ENCODE peak calls at places on chromosome 20, in seven cellular contexts. W is H4; G is HFF-Myc; P is HT1080; U is astrocyte of the spinal cord; D is activated CD4-positive, CD25-positive, alpha-beta regulatory T cell treated with anti-CD3 and anti-CD28 coated beads, Interleukin-2, amount 50 U/mL, for 72 hours; H is IMR-90. Q is an unnamed sample.

GRCh38 chr20:24992420-24993205 is at the start of gene APMAP:
- DNase-seq in W (peak; percentile 90), G (peak; percentile 66), P (peak; percentile 89), U (peak; percentile 89), D (peak; percentile 97), H (peak; percentile 88), Q (peak; percentile 79)

GRCh38 chr20:62776692-62777527 is 19.4 kb upstream of the MRGBP start:
- DNase-seq in W (peak; percentile 56), G (peak; percentile 36), P (no peak), U (no peak), D (peak; percentile 49), H (peak; percentile 13), Q (no peak)

GRCh38 chr20:58485326-58485725 is 29.9 kb downstream of the APCDD1L start:
- DNase-seq in W (no peak), G (no peak), P (no peak), U (no peak), D (no peak), H (peak; percentile 10), Q (no peak)

GRCh38 chr20:31894980-31895675 is 24.7 kb downstream of the TTLL9 start:
- DNase-seq in W (no peak), G (no peak), P (peak; percentile 61), U (peak; percentile 23), D (no peak), H (peak; percentile 49), Q (peak; percentile 29)

GRCh38 chr20:32112862-32113261 is 3.3 kb downstream of the TM9SF4 start:
- DNase-seq in W (no peak), G (no peak), P (no peak), U (no peak), D (no peak), H (no peak), Q (no peak)

GRCh38 chr20:11459090-11459877 is 458.4 kb upstream of the BTBD3 start:
- DNase-seq in W (no peak), G (no peak), P (no peak), U (peak; percentile 22), D (no peak), H (peak; percentile 52), Q (no peak)

GRCh38 chr20:24736131-24736843 is 212.8 kb upstream of the CST7 start:
- DNase-seq in W (peak; percentile 80), G (no peak), P (no peak), U (peak; percentile 44), D (no peak), H (peak; percentile 29), Q (no peak)

GRCh38 chr20:13302647-13303425 is 81.8 kb downstream of the ISM1 start:
- DNase-seq in W (peak; percentile 20), G (no peak), P (peak; percentile 37), U (peak; percentile 5), D (no peak), H (no peak), Q (no peak)

GRCh38 chr20:21182832-21183563 is 57.1 kb downstream of the KIZ start:
- DNase-seq in W (peak; percentile 84), G (peak; percentile 72), P (peak; percentile 81), U (peak; percentile 63), D (no peak), H (peak; percentile 88), Q (no peak)

GRCh38 chr20:64037498-64038213 is 1.7 kb downstream of the C20orf204 start:
- DNase-seq in W (no peak), G (no peak), P (no peak), U (no peak), D (no peak), H (no peak), Q (no peak)

GRCh38 chr20:62940875-62941274 is 2.9 kb downstream of the GID8 start:
- DNase-seq in W (no peak), G (no peak), P (no peak), U (no peak), D (no peak), H (no peak), Q (no peak)

GRCh38 chr20:4861961-4862360 is 139.3 kb downstream of the SLC23A2 start:
- DNase-seq in W (no peak), G (no peak), P (no peak), U (no peak), D (no peak), H (no peak), Q (no peak)

GRCh38 chr20:6533828-6534388 is 233.6 kb upstream of the BMP2 start:
- DNase-seq in W (peak; percentile 75), G (peak; percentile 46), P (peak; percentile 41), U (peak; percentile 97), D (no peak), H (peak; percentile 88), Q (no peak)

GRCh38 chr20:41118632-41119031 is 18.7 kb upstream of the PLCG1 start:
- DNase-seq in W (no peak), G (no peak), P (no peak), U (no peak), D (no peak), H (peak; percentile 41), Q (no peak)

GRCh38 chr20:35329435-35330139 is 37.4 kb upstream of the FAM83C start:
- DNase-seq in W (peak; percentile 44), G (no peak), P (peak; percentile 79), U (no peak), D (no peak), H (peak; percentile 28), Q (no peak)

GRCh38 chr20:20713244-20713765 is 861 bp upstream of the RALGAPA2 start:
- DNase-seq in W (no peak), G (no peak), P (no peak), U (no peak), D (no peak), H (no peak), Q (no peak)

GRCh38 chr20:3777726-3778629 is 3.3 kb downstream of the SPEF1 start:
- DNase-seq in W (no peak), G (no peak), P (no peak), U (no peak), D (peak; percentile 63), H (no peak), Q (no peak)

GRCh38 chr20:37789408-37789807 is 95.6 kb downstream of the CTNNBL1 start:
- DNase-seq in W (no peak), G (no peak), P (no peak), U (no peak), D (no peak), H (no peak), Q (no peak)

GRCh38 chr20:19815553-19815991 is 57.5 kb downstream of the RIN2 start:
- DNase-seq in W (peak; percentile 95), G (peak; percentile 92), P (peak; percentile 99), U (peak; percentile 99), D (no peak), H (peak; percentile 99), Q (no peak)

GRCh38 chr20:32356935-32357868 is 929 bp upstream of the ASXL1 start:
- DNase-seq in W (no peak), G (no peak), P (no peak), U (peak; percentile 29), D (peak; percentile 41), H (peak; percentile 50), Q (no peak)

GRCh38 chr20:25057234-25058050 is 497 bp downstream of the ACSS1 start:
- DNase-seq in W (peak; percentile 19), G (no peak), P (no peak), U (peak; percentile 19), D (peak; percentile 80), H (peak; percentile 19), Q (peak; percentile 67)

GRCh38 chr20:41150664-41151063 is 13.3 kb downstream of the PLCG1 start:
- DNase-seq in W (no peak), G (no peak), P (no peak), U (no peak), D (no peak), H (peak; percentile 29), Q (no peak)

GRCh38 chr20:61047515-61047914 is 204.5 kb upstream of the CDH4 start:
- DNase-seq in W (no peak), G (no peak), P (no peak), U (no peak), D (no peak), H (no peak), Q (no peak)

GRCh38 chr20:44402391-44403193 is 47.1 kb downstream of the HNF4A start:
- DNase-seq in W (no peak), G (no peak), P (no peak), U (no peak), D (no peak), H (no peak), Q (no peak)

GRCh38 chr20:54914995-54915394 is 439.6 kb downstream of the DOK5 start:
- DNase-seq in W (no peak), G (no peak), P (no peak), U (no peak), D (no peak), H (no peak), Q (no peak)

GRCh38 chr20:41177636-41178035 is 40.3 kb downstream of the PLCG1 start:
- DNase-seq in W (peak; percentile 57), G (peak; percentile 74), P (peak; percentile 91), U (peak; percentile 82), D (no peak), H (peak; percentile 87), Q (peak; percentile 51)

GRCh38 chr20:22810626-22811559 is 224.2 kb upstream of the SSTR4 start:
- DNase-seq in W (no peak), G (no peak), P (no peak), U (no peak), D (no peak), H (no peak), Q (no peak)

GRCh38 chr20:16388731-16389130 is 184.5 kb downstream of the KIF16B start:
- DNase-seq in W (no peak), G (no peak), P (no peak), U (no peak), D (no peak), H (no peak), Q (no peak)

GRCh38 chr20:1330075-1330830 is 1.3 kb upstream of the SDCBP2 start:
- DNase-seq in W (peak; percentile 2), G (no peak), P (no peak), U (no peak), D (no peak), H (no peak), Q (no peak)

GRCh38 chr20:35674921-35675320 is 10.2 kb upstream of the CPNE1 start:
- DNase-seq in W (no peak), G (no peak), P (no peak), U (no peak), D (no peak), H (no peak), Q (no peak)

GRCh38 chr20:63336232-63336752 is 24.9 kb downstream of the CHRNA4 start:
- DNase-seq in W (no peak), G (no peak), P (no peak), U (no peak), D (no peak), H (no peak), Q (no peak)

GRCh38 chr20:5095454-5095853 is 24.3 kb downstream of the PCNA start:
- DNase-seq in W (no peak), G (no peak), P (no peak), U (no peak), D (no peak), H (no peak), Q (no peak)

GRCh38 chr20:42714298-42715141 is 475.2 kb downstream of the PTPRT start:
- DNase-seq in W (no peak), G (no peak), P (no peak), U (no peak), D (no peak), H (no peak), Q (no peak)

Q was measured in caudate nucleus.